ENCODE peak calls at places on chromosomes 12 and 14, in seven cellular contexts. R, Q, A, U, O, Z and B are unnamed samples.

GRCh38 chr12:125300249-125300648 is 235.0 kb downstream of the AACS start:
- DNase-seq in R (no peak), Q (no peak), A (no peak), U (no peak), O (no peak), Z (no peak), B (no peak)

GRCh38 chr14:21704340-21704737 is 30.7 kb upstream of the OR4E1 start:
- DNase-seq in R (no peak), Q (no peak), A (no peak), U (no peak), O (no peak), Z (no peak), B (no peak)

GRCh38 chr14:99189201-99189801 is 82.7 kb downstream of the BCL11B start:
- DNase-seq in R (no peak), Q (peak), A (no peak), U (no peak), O (no peak), Z (no peak), B (no peak)

GRCh38 chr12:14366211-14366762 is 805 bp downstream of the ATF7IP start:
- DNase-seq in R (no peak), Q (no peak), A (peak), U (peak), O (peak), Z (peak), B (peak)

GRCh38 chr12:114760151-114760877 is 76.3 kb upstream of the TBX3 start:
- DNase-seq in R (no peak), Q (no peak), A (no peak), U (no peak), O (no peak), Z (no peak), B (no peak)

GRCh38 chr12:49868952-49869815 is 26.3 kb upstream of the BCDIN3D start:
- DNase-seq in R (peak), Q (peak), A (peak), U (peak), O (peak), Z (peak), B (peak)

GRCh38 chr12:28759334-28759733 is 389.7 kb upstream of the FAR2 start:
- DNase-seq in R (no peak), Q (no peak), A (peak), U (no peak), O (peak), Z (peak), B (peak)

GRCh38 chr12:131218291-131219172 is 264.8 kb downstream of the ADGRD1 start:
- DNase-seq in R (peak), Q (peak), A (no peak), U (no peak), O (no peak), Z (no peak), B (no peak)

GRCh38 chr12:113971392-113971791 is 5.3 kb upstream of the RBM19 start:
- DNase-seq in R (no peak), Q (no peak), A (no peak), U (no peak), O (no peak), Z (no peak), B (no peak)

GRCh38 chr12:132638541-132639408 is 20.2 kb downstream of the P2RX2 start:
- DNase-seq in R (no peak), Q (peak), A (peak), U (peak), O (peak), Z (peak), B (peak)

GRCh38 chr14:53519137-53519536 is 366.0 kb upstream of the DDHD1 start:
- DNase-seq in R (no peak), Q (no peak), A (peak), U (no peak), O (peak), Z (no peak), B (peak)

GRCh38 chr14:85528882-85529585 is 910 bp upstream of the FLRT2 start:
- DNase-seq in R (no peak), Q (no peak), A (peak), U (peak), O (peak), Z (peak), B (peak)

GRCh38 chr12:10385181-10385613 is 4.6 kb downstream of the KLRK1 start:
- DNase-seq in R (no peak), Q (no peak), A (peak), U (peak), O (peak), Z (peak), B (peak)

GRCh38 chr14:71483154-71483553 is 449.1 kb upstream of the RGS6 start:
- DNase-seq in R (no peak), Q (no peak), A (no peak), U (no peak), O (no peak), Z (no peak), B (no peak)

GRCh38 chr12:57888407-57889157 is 42.1 kb upstream of the CTDSP2 start:
- DNase-seq in R (no peak), Q (no peak), A (peak), U (peak), O (peak), Z (peak), B (peak)

GRCh38 chr14:93005838-93006237 is 82.9 kb downstream of the CHGA start:
- DNase-seq in R (no peak), Q (no peak), A (no peak), U (no peak), O (no peak), Z (no peak), B (no peak)

GRCh38 chr12:42982828-42983227 is 393.3 kb upstream of the PRICKLE1 start:
- DNase-seq in R (no peak), Q (no peak), A (no peak), U (no peak), O (no peak), Z (peak), B (no peak)

GRCh38 chr12:30797689-30798088 is 42.9 kb upstream of the CAPRIN2 start:
- DNase-seq in R (no peak), Q (no peak), A (no peak), U (peak), O (no peak), Z (no peak), B (no peak)

GRCh38 chr12:59164991-59165718 is 244.9 kb upstream of the LRIG3 start:
- DNase-seq in R (no peak), Q (no peak), A (peak), U (peak), O (peak), Z (peak), B (peak)

GRCh38 chr14:51547260-51547659 is 104.5 kb upstream of the FRMD6 start:
- DNase-seq in R (peak), Q (no peak), A (peak), U (peak), O (peak), Z (peak), B (peak)

GRCh38 chr14:65832431-65833253 is 420.1 kb downstream of the FUT8 start:
- DNase-seq in R (no peak), Q (no peak), A (peak), U (no peak), O (peak), Z (peak), B (peak)
- TF ChIP-seq CTCF in R (no peak), Q (no peak), A (peak), U (peak), O (peak), Z (peak), B (peak)

GRCh38 chr14:81315344-81315743 is 84.8 kb downstream of the STON2 start:
- DNase-seq in R (no peak), Q (no peak), A (no peak), U (no peak), O (no peak), Z (no peak), B (no peak)
- H3K4me3 ChIP-seq in R (no peak), Q (no peak), A (no peak), U (no peak), O (no peak), Z (no peak), B (no peak)

DNA sequence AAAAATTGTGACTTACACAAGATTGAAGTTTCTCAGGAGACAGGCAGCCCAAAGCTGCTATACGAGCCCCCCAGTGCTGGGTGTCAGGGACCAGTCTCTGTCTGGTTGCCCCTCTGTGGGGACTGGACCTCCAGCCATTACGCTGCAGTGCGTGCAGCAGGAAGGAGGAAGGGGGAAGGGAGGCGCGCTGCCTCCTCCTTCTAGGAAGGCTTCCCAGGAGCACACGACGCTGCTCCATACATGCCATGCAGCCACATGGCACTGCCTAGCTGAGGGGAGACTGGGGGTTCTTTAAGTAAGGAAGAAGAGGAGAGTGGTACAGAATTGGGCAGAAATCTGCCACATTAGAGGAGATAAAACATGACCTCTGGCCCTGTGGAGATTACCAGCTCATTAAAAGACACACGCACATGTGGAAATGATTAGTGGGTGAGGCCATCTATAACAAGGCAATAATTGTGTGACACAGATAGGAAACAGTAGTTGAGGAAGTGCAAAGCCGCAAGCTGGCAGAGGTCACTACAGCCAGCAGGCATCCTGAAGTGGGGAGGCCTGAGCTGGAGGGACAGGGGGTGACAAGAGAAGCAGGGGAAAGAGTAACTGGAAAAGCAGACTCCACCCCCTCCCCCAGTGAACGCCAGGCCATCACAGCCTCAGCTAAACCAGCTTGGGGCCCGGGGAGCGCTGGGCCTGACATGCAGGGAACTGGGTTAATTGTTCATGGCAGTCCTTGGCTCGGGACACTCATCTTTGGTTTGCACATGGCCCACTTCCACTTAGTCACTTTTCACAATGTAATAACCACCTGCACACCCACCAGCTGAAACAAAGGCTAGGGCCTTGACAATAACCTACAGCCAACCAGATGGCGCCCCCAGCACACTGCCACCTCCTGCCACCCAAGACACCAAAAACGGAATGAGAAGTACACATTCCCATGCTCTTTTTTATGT is 39.6 kb downstream of the CCDC88C start:
- DNase-seq in R (no peak), Q (peak), A (no peak), U (peak), O (no peak), Z (no peak), B (peak)
- TF ChIP-seq CTCF in R (no peak), Q (no peak), A (no peak), U (no peak), O (no peak), Z (no peak), B (no peak)

GRCh38 chr14:68951800-68952540 is 27.1 kb downstream of the ACTN1 start:
- DNase-seq in R (no peak), Q (peak), A (no peak), U (no peak), O (no peak), Z (peak), B (no peak)
- H3K4me3 ChIP-seq in R (no peak), Q (no peak), A (no peak), U (no peak), O (no peak), Z (no peak), B (peak)